ENCODE peak calls at places on chromosome 9, in seven cellular contexts. X, M, U, Y, A, W and I are unnamed samples.

GRCh38 chr9:37300620-37301368 is 121.7 kb upstream of the GRHPR start:
- DNase-seq in X (no peak), M (no peak), U (peak), Y (no peak), A (no peak), W (no peak), I (no peak)

GRCh38 chr9:32414856-32415255 is 30.4 kb downstream of the ACO1 start:
- DNase-seq in X (no peak), M (no peak), U (no peak), Y (no peak), A (no peak), W (no peak), I (no peak)

GRCh38 chr9:19994296-19994695 is 205.5 kb upstream of the SLC24A2 start:
- DNase-seq in X (no peak), M (no peak), U (peak), Y (no peak), A (no peak), W (no peak), I (no peak)

GRCh38 chr9:113359385-113359784 is 10.0 kb downstream of the BSPRY start:
- DNase-seq in X (peak), M (no peak), U (no peak), Y (no peak), A (no peak), W (no peak), I (no peak)

GRCh38 chr9:114501786-114502682 is 3.2 kb downstream of the WHRN start:
- DNase-seq in X (no peak), M (peak), U (peak), Y (no peak), A (peak), W (no peak), I (no peak)

GRCh38 chr9:20722221-20722620 is 38.2 kb downstream of the FOCAD start:
- DNase-seq in X (no peak), M (no peak), U (no peak), Y (no peak), A (no peak), W (no peak), I (no peak)

GRCh38 chr9:109440797-109441287 is 57.3 kb downstream of the PTPN3 start:
- DNase-seq in X (no peak), M (peak), U (peak), Y (peak), A (peak), W (peak), I (peak)

GRCh38 chr9:129459550-129460322 is 161.2 kb downstream of the C9orf50 start:
- DNase-seq in X (no peak), M (no peak), U (peak), Y (no peak), A (no peak), W (no peak), I (no peak)

GRCh38 chr9:69198526-69199250 is 24.6 kb downstream of the TJP2 start:
- DNase-seq in X (no peak), M (peak), U (no peak), Y (no peak), A (no peak), W (no peak), I (no peak)

GRCh38 chr9:88567870-88568269 is 32.9 kb downstream of the NXNL2 start:
- DNase-seq in X (no peak), M (no peak), U (no peak), Y (no peak), A (no peak), W (no peak), I (no peak)